ENCODE peak calls at places on chromosome 5, in four cellular contexts. One of them, this sample, is unnamed.

GRCh38 chr5:134651531-134651930 is 2.9 kb downstream of the SEC24A start:
- DNase-seq in RWPE1: no peak
- DNase-seq in foreskin keratinocyte: no peak
- DNase-seq in AG04450: no peak
- DNase-seq in this sample: no peak

GRCh38 chr5:63570752-63571151 is 391.5 kb downstream of the HTR1A start:
- DNase-seq in RWPE1: no peak
- DNase-seq in foreskin keratinocyte: no peak
- DNase-seq in AG04450: no peak
- DNase-seq in this sample: no peak

GRCh38 chr5:77316871-77317661 is 106.6 kb downstream of the PDE8B start:
- DNase-seq in RWPE1: no peak
- DNase-seq in foreskin keratinocyte: peak; percentile 3
- DNase-seq in AG04450: no peak
- DNase-seq in this sample: no peak

GRCh38 chr5:169945831-169946261 is 34.4 kb downstream of the INSYN2B start:
- DNase-seq in RWPE1: peak; percentile 20
- DNase-seq in foreskin keratinocyte: peak; percentile 28
- DNase-seq in AG04450: peak; percentile 86
- DNase-seq in this sample: peak; percentile 88

GRCh38 chr5:143014017-143014651 is 244.0 kb downstream of the ARHGAP26 start:
- DNase-seq in RWPE1: no peak
- DNase-seq in foreskin keratinocyte: no peak
- DNase-seq in AG04450: no peak
- DNase-seq in this sample: peak; percentile 37

GRCh38 chr5:132365213-132365612 is 4.3 kb upstream of the SLC22A5 start:
- DNase-seq in RWPE1: peak; percentile 92
- DNase-seq in foreskin keratinocyte: peak; percentile 98
- DNase-seq in AG04450: no peak
- DNase-seq in this sample: peak; percentile 86

GRCh38 chr5:154900071-154900470 is 37.9 kb downstream of the GEMIN5 start:
- DNase-seq in RWPE1: no peak
- DNase-seq in foreskin keratinocyte: no peak
- DNase-seq in AG04450: no peak
- DNase-seq in this sample: no peak

GRCh38 chr5:5298841-5299543 is 123.5 kb upstream of the ICE1 start:
- DNase-seq in RWPE1: no peak
- DNase-seq in foreskin keratinocyte: no peak
- DNase-seq in AG04450: no peak
- DNase-seq in this sample: no peak

GRCh38 chr5:179186801-179187200 is 126.6 kb downstream of the ZNF354C start:
- DNase-seq in RWPE1: no peak
- DNase-seq in foreskin keratinocyte: no peak
- DNase-seq in AG04450: no peak
- DNase-seq in this sample: no peak

GRCh38 chr5:179188636-179189035 is 128.5 kb downstream of the ZNF354C start:
- DNase-seq in RWPE1: no peak
- DNase-seq in foreskin keratinocyte: no peak
- DNase-seq in AG04450: no peak
- DNase-seq in this sample: no peak

GRCh38 chr5:179186092-179186419 is 125.9 kb downstream of the ZNF354C start:
- DNase-seq in RWPE1: no peak
- DNase-seq in foreskin keratinocyte: no peak
- DNase-seq in AG04450: no peak
- DNase-seq in this sample: no peak

GRCh38 chr5:179187681-179188575 is 127.8 kb downstream of the ZNF354C start:
- DNase-seq in RWPE1: no peak
- DNase-seq in foreskin keratinocyte: no peak
- DNase-seq in AG04450: no peak
- DNase-seq in this sample: no peak

DNA sequence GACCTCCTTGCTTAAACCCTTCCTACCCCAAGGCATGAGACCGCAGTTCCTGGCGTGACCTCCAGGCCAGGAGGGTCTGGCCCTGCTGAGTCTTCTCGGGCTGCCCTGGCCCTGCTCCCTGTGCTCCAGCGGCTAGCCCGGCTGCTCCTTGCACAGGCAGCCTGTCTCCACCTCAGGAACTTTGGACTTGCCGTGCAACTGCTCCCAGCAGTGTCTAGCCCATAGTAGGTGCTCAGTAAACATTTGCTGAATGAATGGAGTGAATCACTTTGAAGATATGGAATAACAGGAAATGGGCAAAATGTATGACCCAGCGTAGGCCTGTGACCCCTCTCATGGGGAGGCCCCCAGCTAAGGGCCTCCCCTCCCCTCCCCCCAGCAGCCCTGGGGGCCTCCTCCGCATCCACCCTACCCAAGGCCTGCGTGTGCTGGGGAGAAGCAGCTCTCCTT is 127.1 kb downstream of the ZNF354C start:
- DNase-seq in RWPE1: no peak
- DNase-seq in foreskin keratinocyte: no peak
- DNase-seq in AG04450: no peak
- DNase-seq in this sample: no peak
- TF ChIP-seq CTCF in RWPE1: no peak
- TF ChIP-seq CTCF in foreskin keratinocyte: no peak
- TF ChIP-seq CTCF in AG04450: peak; percentile 28
- TF ChIP-seq CTCF in this sample: no peak

GRCh38 chr5:141558150-141558549 is 60.6 kb downstream of the DIAPH1 start:
- DNase-seq in RWPE1: no peak
- DNase-seq in foreskin keratinocyte: peak; percentile 19
- DNase-seq in AG04450: no peak
- DNase-seq in this sample: no peak
- TF ChIP-seq CTCF in RWPE1: peak; percentile 48
- TF ChIP-seq CTCF in foreskin keratinocyte: no peak
- TF ChIP-seq CTCF in AG04450: no peak
- TF ChIP-seq CTCF in this sample: no peak

GRCh38 chr5:171607863-171608262 is 177.8 kb upstream of the SMIM23 start:
- DNase-seq in RWPE1: no peak
- DNase-seq in foreskin keratinocyte: no peak
- DNase-seq in AG04450: no peak
- DNase-seq in this sample: no peak

GRCh38 chr5:171604195-171604594 is 181.4 kb upstream of the SMIM23 start:
- DNase-seq in RWPE1: no peak
- DNase-seq in foreskin keratinocyte: no peak
- DNase-seq in AG04450: no peak
- DNase-seq in this sample: no peak

GRCh38 chr5:171610053-171610452 is 175.6 kb upstream of the SMIM23 start:
- DNase-seq in RWPE1: no peak
- DNase-seq in foreskin keratinocyte: no peak
- DNase-seq in AG04450: no peak
- DNase-seq in this sample: no peak

GRCh38 chr5:171610686-171611085 is 174.9 kb upstream of the SMIM23 start:
- DNase-seq in RWPE1: no peak
- DNase-seq in foreskin keratinocyte: no peak
- DNase-seq in AG04450: no peak
- DNase-seq in this sample: no peak

GRCh38 chr5:171606414-171607024 is 179.1 kb upstream of the SMIM23 start:
- DNase-seq in RWPE1: no peak
- DNase-seq in foreskin keratinocyte: no peak
- DNase-seq in AG04450: no peak
- DNase-seq in this sample: peak; percentile 17
- TF ChIP-seq CTCF in RWPE1: peak; percentile 31
- TF ChIP-seq CTCF in foreskin keratinocyte: peak; percentile 65
- TF ChIP-seq CTCF in AG04450: peak; percentile 46
- TF ChIP-seq CTCF in this sample: peak; percentile 35

GRCh38 chr5:139294372-139295165 is 1.0 kb downstream of the MATR3 start:
- DNase-seq in RWPE1: peak; percentile 51
- DNase-seq in foreskin keratinocyte: peak; percentile 52
- DNase-seq in AG04450: peak; percentile 52
- DNase-seq in this sample: peak; percentile 61
- TF ChIP-seq CTCF in RWPE1: no peak
- TF ChIP-seq CTCF in foreskin keratinocyte: peak; percentile 41
- TF ChIP-seq CTCF in AG04450: peak; percentile 58
- TF ChIP-seq CTCF in this sample: peak; percentile 5

This sample was measured in epithelial cell of esophagus.